ENCODE peak calls at places on chromosomes 4 and X, in four cellular contexts. K is GM04504, H is GM03348, L is amygdala. B is an unnamed sample.

GRCh38 chrX:149504226-149504914 is 736 bp downstream of the IDS start:
- DNase-seq in K (no peak), L (no peak), H (peak; percentile 13), B (peak; percentile 36)

GRCh38 chrX:79524642-79525041 is 157.5 kb upstream of the ITM2A start:
- DNase-seq in H (no peak), K (no peak), L (no peak), B (no peak)

GRCh38 chr4:2250764-2251072 is 8.8 kb upstream of the HAUS3 start:
- DNase-seq in K (no peak), L (no peak), H (peak; percentile 1), B (no peak)

GRCh38 chr4:1250527-1250812 is 1.5 kb upstream of the CTBP1 start:
- DNase-seq in L (no peak), K (no peak), H (no peak), B (no peak)

GRCh38 chr4:25236971-25237370 is 3.1 kb downstream of the PI4K2B start:
- DNase-seq in K (no peak), L (no peak), H (no peak), B (no peak)

GRCh38 chrX:16559206-16559619 is 90.7 kb upstream of the S100G start:
- DNase-seq in H (peak; percentile 44), K (peak; percentile 86), L (no peak), B (no peak)

GRCh38 chr4:102139132-102139573 is 206.1 kb downstream of the SLC39A8 start:
- DNase-seq in L (no peak), H (peak; percentile 26), K (peak; percentile 22), B (peak; percentile 13)

GRCh38 chr4:52823478-52824092 is 38.5 kb upstream of the RASL11B start:
- DNase-seq in L (no peak), H (no peak), K (no peak), B (no peak)

GRCh38 chr4:150784305-150784704 is 202.4 kb downstream of the MAB21L2 start:
- DNase-seq in K (no peak), H (no peak), L (no peak), B (no peak)

GRCh38 chr4:100497729-100498250 is 20.0 kb downstream of the EMCN start:
- DNase-seq in H (peak; percentile 14), L (no peak), K (no peak), B (no peak)

GRCh38 chr4:178275671-178276360 is 833.6 kb upstream of the AGA start:
- DNase-seq in L (no peak), K (no peak), H (no peak), B (no peak)

GRCh38 chrX:20143539-20143938 is 1.9 kb upstream of the EIF1AX start:
- DNase-seq in H (no peak), K (no peak), L (no peak), B (no peak)

GRCh38 chr4:87555751-87556619 is 26.8 kb upstream of the SPARCL1 start:
- DNase-seq in L (no peak), K (peak; percentile 57), H (peak; percentile 69), B (no peak)

GRCh38 chr4:99202536-99202935 is 16.5 kb downstream of the ADH6 start:
- DNase-seq in L (no peak), H (peak; percentile 24), K (no peak), B (no peak)

GRCh38 chr4:89283226-89283974 is 24.2 kb downstream of the GPRIN3 start:
- DNase-seq in L (no peak), K (no peak), H (no peak), B (no peak)

GRCh38 chrX:42131856-42132255 is 208.5 kb upstream of the CASK start:
- DNase-seq in K (no peak), L (no peak), H (peak; percentile 11), B (no peak)

GRCh38 chr4:157231525-157231924 is 11.0 kb downstream of the GRIA2 start:
- DNase-seq in K (no peak), L (no peak), H (no peak), B (no peak)

GRCh38 chr4:2249526-2249991 is 7.6 kb upstream of the HAUS3 start:
- DNase-seq in K (no peak), H (peak; percentile 1), L (no peak), B (no peak)

GRCh38 chr4:72295966-72296557 is 264.3 kb downstream of the NPFFR2 start:
- DNase-seq in K (peak; percentile 24), H (peak; percentile 61), L (no peak), B (peak; percentile 6)

GRCh38 chrX:10217218-10217617 is 60.4 kb downstream of the CLCN4 start:
- DNase-seq in K (no peak), L (no peak), H (no peak), B (no peak)

GRCh38 chr4:185112104-185112503 is 31.0 kb upstream of the SLC25A4 start:
- DNase-seq in H (peak; percentile 88), L (no peak), K (peak; percentile 76), B (no peak)

GRCh38 chr4:7183161-7183560 is 9.2 kb upstream of the SORCS2 start:
- DNase-seq in H (no peak), L (no peak), K (no peak), B (no peak)

GRCh38 chrX:50697691-50698090 is 116.3 kb downstream of the SHROOM4 start:
- DNase-seq in L (no peak), H (peak; percentile 55), K (peak; percentile 26), B (no peak)

GRCh38 chr4:4995103-4995761 is 24.0 kb downstream of the CYTL1 start:
- DNase-seq in K (no peak), H (peak; percentile 82), L (no peak), B (peak; percentile 8)

GRCh38 chrX:141278306-141278705 is 36.0 kb upstream of the SPANXC start:
- DNase-seq in H (peak; percentile 7), L (no peak), K (no peak), B (no peak)

GRCh38 chrX:111098874-111099273 is 2.9 kb downstream of the PAK3 start:
- DNase-seq in K (no peak), L (no peak), H (peak; percentile 14), B (no peak)

GRCh38 chrX:13369541-13370140 is 49.8 kb upstream of the ATXN3L start:
- DNase-seq in K (no peak), L (no peak), H (no peak), B (peak; percentile 77)

GRCh38 chr4:30842689-30843088 is 122.5 kb downstream of the PCDH7 start:
- DNase-seq in H (no peak), K (no peak), L (no peak), B (no peak)

GRCh38 chr4:38489924-38490639 is 173.9 kb upstream of the KLF3 start:
- DNase-seq in K (no peak), L (no peak), H (peak; percentile 35), B (no peak)

GRCh38 chr4:113212613-113213012 is 163.2 kb downstream of the ANK2 start:
- DNase-seq in K (no peak), H (no peak), L (no peak), B (no peak)

GRCh38 chr4:112876316-112876715 is 173.1 kb upstream of the ANK2 start:
- DNase-seq in K (no peak), H (no peak), L (no peak), B (no peak)

GRCh38 chr4:4582653-4583052 is 40.8 kb upstream of the STX18 start:
- DNase-seq in H (no peak), K (no peak), L (no peak), B (no peak)

GRCh38 chr4:5460106-5460801 is 248.1 kb downstream of the EVC2 start:
- DNase-seq in H (peak; percentile 73), L (no peak), K (no peak), B (no peak)

GRCh38 chr4:112550728-112551127 is 34.7 kb upstream of the NEUROG2 start:
- DNase-seq in H (peak; percentile 27), L (no peak), K (no peak), B (no peak)

GRCh38 chrX:129760155-129760554 is 19.6 kb upstream of the SASH3 start:
- DNase-seq in K (no peak), L (no peak), H (no peak), B (no peak)

GRCh38 chr4:78692815-78693156 is 83.4 kb upstream of the BMP2K start:
- DNase-seq in H (no peak), L (no peak), K (no peak), B (no peak)

GRCh38 chr4:2800691-2801596 is 8.1 kb downstream of the SH3BP2 start:
- DNase-seq in L (peak; percentile 33), K (no peak), H (peak; percentile 71), B (no peak)

GRCh38 chrX:101229155-101229554 is 9.6 kb downstream of the DRP2 start:
- DNase-seq in K (no peak), H (peak; percentile 42), L (no peak), B (no peak)

B was measured in NCI-H1105 treated with DMSO at 0.1 percent for 48 hours.